ENCODE peak calls at places on chromosome 4, in eight cellular contexts. M, W, G, C, B, D, P and J are unnamed samples.

GRCh38 chr4:138204507-138204906 is 37.6 kb downstream of the SLC7A11 start:
- DNase-seq in P (no peak), M (no peak), C (no peak), W (no peak), D (peak), B (no peak), G (no peak), J (no peak)

GRCh38 chr4:84258905-84259830 is 239.9 kb downstream of the NKX6-1 start:
- DNase-seq in M (peak), W (peak), B (no peak), G (peak), C (no peak), P (peak), D (no peak), J (no peak)

GRCh38 chr4:14184265-14184664 is 556.7 kb upstream of the BOD1L1 start:
- DNase-seq in P (no peak), D (no peak), M (peak), W (peak), G (no peak), C (no peak), B (no peak), J (no peak)

GRCh38 chr4:80560337-80560736 is 224.8 kb downstream of the CFAP299 start:
- DNase-seq in P (no peak), D (no peak), G (no peak), C (no peak), B (no peak), M (no peak), W (no peak), J (no peak)

GRCh38 chr4:7725951-7726350 is 213.7 kb downstream of the AFAP1 start:
- DNase-seq in P (peak), D (no peak), W (peak), M (no peak), G (no peak), C (no peak), B (no peak), J (no peak)

GRCh38 chr4:27009539-27009938 is 148.9 kb downstream of the STIM2 start:
- DNase-seq in C (no peak), W (peak), M (peak), B (no peak), P (peak), G (no peak), D (no peak), J (no peak)

GRCh38 chr4:88191404-88191803 is 33.0 kb upstream of the ABCG2 start:
- DNase-seq in P (no peak), D (no peak), B (no peak), W (no peak), C (no peak), M (no peak), G (no peak), J (no peak)

GRCh38 chr4:87525636-87526035 is 3.5 kb downstream of the SPARCL1 start:
- DNase-seq in C (no peak), P (no peak), W (no peak), D (no peak), G (no peak), B (no peak), M (peak), J (no peak)

GRCh38 chr4:150217192-150217591 is 138.9 kb downstream of the DCLK2 start:
- DNase-seq in P (peak), B (no peak), D (peak), C (no peak), G (no peak), W (peak), M (peak), J (no peak)

GRCh38 chr4:120446051-120446567 is 379.5 kb upstream of the MAD2L1 start:
- DNase-seq in G (no peak), M (no peak), P (no peak), D (no peak), C (no peak), W (no peak), B (no peak), J (no peak)

GRCh38 chr4:124199755-124200154 is 512.8 kb downstream of the ANKRD50 start:
- DNase-seq in G (no peak), C (no peak), D (no peak), B (no peak), P (no peak), M (peak), W (peak), J (no peak)

GRCh38 chr4:164949448-164950118 is 27.9 kb downstream of the TRIM61 start:
- DNase-seq in M (no peak), C (no peak), W (no peak), G (no peak), B (no peak), D (no peak), P (no peak), J (no peak)

GRCh38 chr4:51831133-51831532 is 11.8 kb upstream of the DCUN1D4 start:
- DNase-seq in D (no peak), G (no peak), W (peak), M (peak), C (peak), B (peak), P (peak), J (peak)

GRCh38 chr4:2816401-2816954 is 23.6 kb downstream of the SH3BP2 start:
- DNase-seq in C (no peak), B (no peak), W (no peak), D (no peak), P (no peak), M (no peak), G (no peak), J (no peak)

GRCh38 chr4:52837716-52838558 is 24.2 kb upstream of the RASL11B start:
- DNase-seq in G (no peak), M (peak), W (peak), D (no peak), C (no peak), B (no peak), P (peak), J (no peak)